ENCODE peak calls at places on chromosomes 16 and 17, in eight cellular contexts. C, I, Q, S, A, T, Y and G are unnamed samples.

GRCh38 chr17:56681561-56682266 is 88.2 kb downstream of the NOG start:
- DNase-seq in T (no peak), Q (peak), I (peak), C (no peak), S (no peak), Y (no peak), A (peak), G (no peak)

GRCh38 chr16:24906199-24906808 is 60.5 kb downstream of the SLC5A11 start:
- DNase-seq in S (no peak), Q (peak), A (peak), I (no peak), T (no peak), Y (no peak), C (no peak), G (no peak)

GRCh38 chr17:76275382-76276068 is 10.4 kb downstream of the UBALD2 start:
- DNase-seq in C (no peak), Y (no peak), S (no peak), A (no peak), I (no peak), T (no peak), Q (no peak), G (no peak)

GRCh38 chr16:15961060-15961511 is 11.7 kb downstream of the ABCC1 start:
- DNase-seq in Y (peak), Q (no peak), T (no peak), A (no peak), I (no peak), S (no peak), C (no peak), G (no peak)

GRCh38 chr16:68041783-68042182 is 18.7 kb downstream of the DUS2 start:
- DNase-seq in S (peak), I (no peak), Y (no peak), C (no peak), T (no peak), A (no peak), Q (no peak), G (no peak)

GRCh38 chr16:70778901-70779309 is 22.1 kb downstream of the VAC14 start:
- DNase-seq in Y (no peak), I (peak), C (peak), T (no peak), Q (peak), A (peak), S (peak), G (peak)

GRCh38 chr17:46031920-46032319 is 32.9 kb downstream of the STH start:
- DNase-seq in A (no peak), Y (no peak), Q (no peak), I (no peak), T (no peak), S (no peak), C (no peak), G (no peak)

GRCh38 chr16:83205896-83206295 is 579.1 kb downstream of the CDH13 start:
- DNase-seq in S (no peak), C (no peak), T (no peak), I (no peak), A (peak), Y (no peak), Q (no peak), G (no peak)

GRCh38 chr16:84406006-84406963 is 37.9 kb downstream of the ATP2C2 start:
- DNase-seq in C (no peak), I (no peak), S (no peak), Q (no peak), T (no peak), A (no peak), Y (no peak), G (no peak)

DNA sequence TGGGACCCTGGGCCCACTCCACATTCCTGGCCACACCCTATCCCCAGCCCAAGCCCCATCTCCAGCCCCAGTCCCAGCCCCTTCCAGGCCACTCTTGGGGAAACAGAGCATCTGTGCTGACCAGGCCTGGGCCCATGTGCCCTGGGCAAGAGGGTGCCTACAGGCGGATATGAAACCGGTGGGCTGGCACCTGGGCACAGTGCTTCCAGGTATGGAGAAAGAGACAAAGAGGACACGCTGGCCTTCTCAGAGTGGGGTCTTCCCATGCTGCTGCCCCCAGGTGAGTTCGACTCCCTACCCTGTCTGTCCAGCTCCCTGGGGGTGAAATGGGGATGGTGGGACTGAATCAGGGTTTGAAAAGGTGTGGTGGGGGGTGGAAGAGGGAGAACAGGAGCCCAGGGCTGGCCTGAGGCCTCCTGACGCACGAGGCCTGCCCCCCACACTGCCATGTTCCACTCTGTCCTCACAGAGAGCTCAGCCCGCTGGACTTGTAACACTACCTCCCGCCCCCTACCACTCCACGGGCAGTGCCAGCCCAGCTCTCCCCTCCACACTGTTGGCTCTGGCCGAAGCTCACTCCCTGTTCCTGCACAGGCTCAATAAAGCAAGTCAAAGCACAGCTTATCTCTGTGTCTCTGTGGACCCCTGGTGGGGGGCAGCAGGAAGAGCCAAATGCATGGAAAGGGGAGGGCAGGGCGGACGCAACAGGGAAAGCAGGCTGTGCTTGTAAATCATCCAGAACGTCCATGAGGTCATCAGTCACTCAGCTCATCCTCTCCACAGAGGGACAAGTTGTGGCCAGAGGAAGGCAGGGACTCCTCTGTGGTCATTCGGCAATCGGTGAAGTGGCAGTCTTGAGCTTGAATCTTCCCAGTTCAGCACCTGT is 71.1 kb upstream of the TMEM97 start:
- DNase-seq in Q (no peak), I (peak), C (no peak), Y (no peak), T (no peak), A (no peak), S (no peak), G (no peak)
- TF ChIP-seq CTCF in Q (no peak), I (no peak), C (no peak), Y (no peak), T (no peak), A (no peak), S (no peak), G (peak)

DNA sequence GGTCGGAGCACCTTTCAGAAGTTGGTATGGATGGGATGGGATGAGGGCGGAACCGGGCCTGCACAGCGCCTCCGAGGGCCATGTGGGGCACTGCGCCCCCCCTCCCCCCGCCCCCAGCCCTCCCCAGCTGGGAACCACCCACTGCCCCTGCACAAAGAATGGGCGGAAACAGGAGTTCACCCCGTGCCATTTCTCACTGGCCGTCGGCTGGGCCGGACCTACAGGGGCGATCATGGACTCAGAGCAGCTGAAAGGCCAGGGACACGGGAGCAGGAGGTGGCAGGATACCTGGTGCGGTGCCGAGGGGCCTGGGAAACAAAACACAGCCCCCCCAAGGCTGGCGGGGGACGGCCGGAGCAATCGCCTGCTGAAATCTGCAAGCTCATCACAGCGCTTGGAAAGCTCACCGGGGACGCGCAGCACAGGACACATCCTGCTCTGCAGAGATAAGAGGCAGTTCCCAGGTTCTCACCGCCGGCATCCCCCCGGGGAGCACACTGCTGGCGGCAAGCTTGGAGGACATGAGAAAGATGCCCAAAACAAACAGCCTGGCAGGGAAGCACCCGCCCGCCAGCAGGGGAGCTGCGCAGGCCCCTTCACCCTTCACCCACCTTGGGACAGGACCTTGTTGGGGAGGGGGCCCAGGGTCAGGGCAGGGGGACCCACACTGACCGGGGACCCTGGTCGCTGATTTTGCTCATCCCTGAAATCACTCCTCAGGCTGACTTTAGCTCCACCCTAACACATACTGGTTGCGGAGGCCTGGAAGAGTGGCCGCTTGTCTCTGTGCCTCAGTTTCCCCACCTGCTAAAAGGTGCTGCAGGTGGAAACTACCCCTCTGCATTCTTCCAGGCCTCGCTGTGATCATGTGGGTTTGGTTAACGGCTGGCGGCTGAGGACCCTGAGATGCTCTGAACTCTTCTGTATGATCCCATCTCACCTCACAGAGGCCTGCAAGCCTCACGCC is 263.9 kb downstream of the C16orf95 start:
- DNase-seq in I (no peak), T (no peak), A (no peak), Q (no peak), S (no peak), C (no peak), Y (no peak), G (no peak)
- TF ChIP-seq CTCF in I (no peak), T (no peak), A (no peak), Q (peak), S (no peak), C (no peak), Y (no peak), G (peak)

DNA sequence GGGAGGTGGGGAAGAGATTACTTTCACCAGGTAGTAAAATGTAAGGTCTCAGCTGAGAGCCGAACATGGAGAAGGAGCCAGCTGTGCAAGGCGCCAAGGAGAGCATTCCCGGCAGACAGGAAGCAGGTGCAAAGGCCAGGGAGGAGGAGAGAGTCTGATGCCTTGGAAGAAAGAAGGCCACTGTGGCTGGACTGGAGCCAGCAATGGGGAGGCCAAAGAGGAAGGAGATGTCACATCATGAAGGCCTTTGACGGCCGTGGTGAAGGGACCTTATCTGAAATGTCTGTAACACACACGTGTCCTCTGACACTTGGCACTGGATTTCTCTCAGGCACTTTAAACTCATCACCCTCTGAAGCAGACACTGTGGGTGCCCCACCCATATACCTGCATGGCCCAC is 2.1 kb upstream of the SLC5A2 start:
- DNase-seq in S (no peak), Q (no peak), Y (no peak), T (no peak), I (no peak), C (no peak), A (no peak), G (no peak)
- TF ChIP-seq CTCF in S (no peak), Q (no peak), Y (no peak), T (no peak), I (no peak), C (no peak), A (no peak), G (no peak)

GRCh38 chr17:80852476-80853015 is 139.1 kb upstream of the CHMP6 start:
- DNase-seq in T (no peak), A (no peak), Y (no peak), I (no peak), C (no peak), S (peak), Q (no peak), G (no peak)
- TF ChIP-seq CTCF in T (no peak), A (no peak), Y (no peak), I (no peak), C (no peak), S (no peak), Q (no peak), G (no peak)

GRCh38 chr17:70763018-70763417 is 593.7 kb downstream of the KCNJ2 start:
- DNase-seq in A (no peak), T (no peak), Q (no peak), I (no peak), S (no peak), Y (no peak), C (no peak), G (no peak)

GRCh38 chr17:70772761-70773160 is 603.4 kb downstream of the KCNJ2 start:
- DNase-seq in Q (no peak), S (no peak), I (no peak), C (no peak), Y (no peak), A (no peak), T (no peak), G (no peak)

GRCh38 chr17:70767102-70767701 is 597.9 kb downstream of the KCNJ2 start:
- DNase-seq in T (no peak), Y (no peak), Q (peak), I (no peak), S (no peak), A (peak), C (no peak), G (peak)
- TF ChIP-seq CTCF in T (peak), Y (peak), Q (peak), I (no peak), S (peak), A (peak), C (peak), G (peak)

GRCh38 chr17:78315355-78316114 is 44.3 kb downstream of the SOCS3 start:
- DNase-seq in Q (peak), Y (no peak), S (peak), T (peak), C (peak), I (peak), A (peak), G (no peak)
- TF ChIP-seq CTCF in Q (peak), Y (no peak), S (no peak), T (no peak), C (no peak), I (no peak), A (peak), G (no peak)

GRCh38 chr16:85502357-85502756 is 110.8 kb upstream of the GSE1 start:
- DNase-seq in Y (no peak), T (no peak), S (no peak), I (no peak), C (no peak), A (no peak), Q (no peak), G (no peak)
- TF ChIP-seq CTCF in Y (no peak), T (no peak), S (no peak), I (no peak), C (no peak), A (no peak), Q (no peak), G (no peak)